ENCODE peak calls at places on chromosomes 13 and 19, in six cellular contexts. One of them, this sample, is unnamed.

GRCh38 chr13:31797154-31797775 is 57.9 kb downstream of the RXFP2 start:
- DNase-seq in psoas muscle: no peak
- DNase-seq in cardiac fibroblast: peak
- DNase-seq in A549: peak
- DNase-seq in fibroblast of lung: peak
- DNase-seq in H1: no peak
- DNase-seq in this sample: peak

GRCh38 chr13:84571264-84571663 is 689.0 kb upstream of the SLITRK1 start:
- DNase-seq in cardiac fibroblast: no peak
- DNase-seq in A549: no peak
- DNase-seq in psoas muscle: no peak
- DNase-seq in fibroblast of lung: no peak
- DNase-seq in H1: no peak
- DNase-seq in this sample: no peak

GRCh38 chr13:38707433-38707832 is 20.6 kb downstream of the FREM2 start:
- DNase-seq in cardiac fibroblast: no peak
- DNase-seq in A549: no peak
- DNase-seq in fibroblast of lung: no peak
- DNase-seq in H1: no peak
- DNase-seq in psoas muscle: no peak
- DNase-seq in this sample: no peak

GRCh38 chr13:47087841-47088240 is 191.0 kb upstream of the HTR2A start:
- DNase-seq in A549: no peak
- DNase-seq in H1: no peak
- DNase-seq in cardiac fibroblast: peak
- DNase-seq in psoas muscle: no peak
- DNase-seq in fibroblast of lung: peak
- DNase-seq in this sample: peak

GRCh38 chr13:20369886-20370361 is 137.8 kb upstream of the GJB6 start:
- DNase-seq in H1: no peak
- DNase-seq in A549: no peak
- DNase-seq in cardiac fibroblast: no peak
- DNase-seq in psoas muscle: no peak
- DNase-seq in fibroblast of lung: no peak
- DNase-seq in this sample: no peak

GRCh38 chr13:28624707-28625432 is 34.1 kb upstream of the POMP start:
- DNase-seq in A549: no peak
- DNase-seq in psoas muscle: no peak
- DNase-seq in fibroblast of lung: no peak
- DNase-seq in cardiac fibroblast: no peak
- DNase-seq in H1: no peak
- DNase-seq in this sample: no peak

GRCh38 chr19:52237771-52238400 is 31.5 kb upstream of the ZNF766 start:
- DNase-seq in H1: no peak
- DNase-seq in cardiac fibroblast: peak
- DNase-seq in A549: peak
- DNase-seq in psoas muscle: peak
- DNase-seq in fibroblast of lung: peak
- DNase-seq in this sample: peak

GRCh38 chr13:99083976-99084375 is 106.1 kb upstream of the DOCK9 start:
- DNase-seq in fibroblast of lung: no peak
- DNase-seq in cardiac fibroblast: no peak
- DNase-seq in H1: no peak
- DNase-seq in psoas muscle: no peak
- DNase-seq in A549: no peak
- DNase-seq in this sample: no peak

GRCh38 chr13:58960909-58961308 is 1202.8 kb downstream of the DIAPH3 start:
- DNase-seq in fibroblast of lung: peak
- DNase-seq in cardiac fibroblast: peak
- DNase-seq in psoas muscle: no peak
- DNase-seq in A549: peak
- DNase-seq in H1: no peak
- DNase-seq in this sample: peak

GRCh38 chr13:47862841-47863240 is 138.2 kb downstream of the SUCLA2 start:
- DNase-seq in A549: no peak
- DNase-seq in fibroblast of lung: no peak
- DNase-seq in cardiac fibroblast: no peak
- DNase-seq in psoas muscle: no peak
- DNase-seq in H1: no peak
- DNase-seq in this sample: no peak

GRCh38 chr13:76668716-76669115 is 217.5 kb downstream of the KCTD12 start:
- DNase-seq in fibroblast of lung: no peak
- DNase-seq in psoas muscle: no peak
- DNase-seq in cardiac fibroblast: no peak
- DNase-seq in H1: no peak
- DNase-seq in A549: no peak
- DNase-seq in this sample: no peak

GRCh38 chr13:27355894-27356293 is 68.5 kb upstream of the GTF3A start:
- DNase-seq in cardiac fibroblast: no peak
- DNase-seq in A549: no peak
- DNase-seq in H1: no peak
- DNase-seq in fibroblast of lung: no peak
- DNase-seq in psoas muscle: no peak
- DNase-seq in this sample: no peak

GRCh38 chr19:12785431-12786011 is 5.8 kb upstream of the JUNB start:
- DNase-seq in cardiac fibroblast: no peak
- DNase-seq in fibroblast of lung: no peak
- DNase-seq in H1: no peak
- DNase-seq in A549: no peak
- DNase-seq in psoas muscle: no peak
- DNase-seq in this sample: no peak

GRCh38 chr19:21084343-21084742 is 2.3 kb downstream of the ZNF714 start:
- DNase-seq in psoas muscle: no peak
- DNase-seq in A549: no peak
- DNase-seq in fibroblast of lung: peak
- DNase-seq in cardiac fibroblast: peak
- DNase-seq in H1: no peak
- DNase-seq in this sample: peak

GRCh38 chr13:67377919-67378318 is 147.8 kb upstream of the PCDH9 start:
- DNase-seq in fibroblast of lung: no peak
- DNase-seq in A549: no peak
- DNase-seq in psoas muscle: no peak
- DNase-seq in H1: no peak
- DNase-seq in cardiac fibroblast: no peak
- DNase-seq in this sample: no peak
- H3K4me3 ChIP-seq in fibroblast of lung: no peak
- H3K4me3 ChIP-seq in A549: no peak
- H3K4me3 ChIP-seq in psoas muscle: no peak
- H3K4me3 ChIP-seq in H1: no peak
- H3K4me3 ChIP-seq in cardiac fibroblast: no peak
- H3K4me3 ChIP-seq in this sample: no peak

DNA sequence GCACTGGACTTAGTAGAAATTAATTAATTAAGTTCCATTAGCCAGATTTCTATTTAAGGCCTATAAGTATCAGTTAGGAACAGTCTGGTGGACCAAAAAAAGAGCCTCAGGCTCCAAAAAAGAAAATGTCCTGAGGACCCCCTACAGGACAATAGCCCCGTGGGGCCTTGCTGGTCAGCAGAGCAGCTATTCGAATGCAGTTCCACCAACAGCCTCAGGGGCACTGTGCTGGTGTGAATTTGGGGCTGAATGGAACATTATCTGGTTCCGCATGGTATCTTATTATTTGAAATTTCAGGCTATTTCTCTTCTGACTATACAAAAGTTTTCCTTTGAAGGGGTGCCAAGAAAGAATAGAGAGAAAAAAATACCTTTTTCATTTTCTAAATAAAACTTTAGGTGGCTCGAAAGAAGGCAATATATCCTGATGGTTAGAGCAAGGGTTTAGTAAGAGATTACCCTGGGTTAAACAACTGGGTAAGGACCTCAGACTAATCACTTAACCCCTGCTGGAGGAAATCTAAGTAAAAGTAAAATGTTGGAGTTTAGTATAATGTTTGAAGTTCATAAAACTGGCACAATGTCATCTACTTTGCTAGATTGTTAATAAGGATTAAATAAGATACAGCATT is 147.2 kb downstream of the MIPEP start:
- DNase-seq in fibroblast of lung: no peak
- DNase-seq in H1: peak
- DNase-seq in cardiac fibroblast: peak
- DNase-seq in A549: peak
- DNase-seq in psoas muscle: no peak
- DNase-seq in this sample: no peak
- TF ChIP-seq CTCF in fibroblast of lung: peak
- TF ChIP-seq CTCF in H1: peak
- TF ChIP-seq CTCF in cardiac fibroblast: peak
- TF ChIP-seq CTCF in A549: peak
- TF ChIP-seq CTCF in psoas muscle: peak
- TF ChIP-seq CTCF in this sample: peak

GRCh38 chr13:78660130-78660857 is 1.3 kb upstream of the OBI1 start:
- DNase-seq in cardiac fibroblast: peak
- DNase-seq in A549: peak
- DNase-seq in H1: no peak
- DNase-seq in fibroblast of lung: peak
- DNase-seq in psoas muscle: no peak
- DNase-seq in this sample: no peak
- H3K4me3 ChIP-seq in cardiac fibroblast: peak
- H3K4me3 ChIP-seq in A549: peak
- H3K4me3 ChIP-seq in H1: peak
- H3K4me3 ChIP-seq in fibroblast of lung: peak
- H3K4me3 ChIP-seq in psoas muscle: peak
- H3K4me3 ChIP-seq in this sample: peak

GRCh38 chr19:41226053-41226873 is 7.2 kb downstream of the AXL start:
- DNase-seq in cardiac fibroblast: peak
- DNase-seq in A549: peak
- DNase-seq in fibroblast of lung: peak
- DNase-seq in H1: no peak
- DNase-seq in psoas muscle: peak
- DNase-seq in this sample: peak
- TF ChIP-seq CTCF in cardiac fibroblast: peak
- TF ChIP-seq CTCF in A549: no peak
- TF ChIP-seq CTCF in fibroblast of lung: no peak
- TF ChIP-seq CTCF in H1: no peak
- TF ChIP-seq CTCF in psoas muscle: no peak
- TF ChIP-seq CTCF in this sample: no peak

DNA sequence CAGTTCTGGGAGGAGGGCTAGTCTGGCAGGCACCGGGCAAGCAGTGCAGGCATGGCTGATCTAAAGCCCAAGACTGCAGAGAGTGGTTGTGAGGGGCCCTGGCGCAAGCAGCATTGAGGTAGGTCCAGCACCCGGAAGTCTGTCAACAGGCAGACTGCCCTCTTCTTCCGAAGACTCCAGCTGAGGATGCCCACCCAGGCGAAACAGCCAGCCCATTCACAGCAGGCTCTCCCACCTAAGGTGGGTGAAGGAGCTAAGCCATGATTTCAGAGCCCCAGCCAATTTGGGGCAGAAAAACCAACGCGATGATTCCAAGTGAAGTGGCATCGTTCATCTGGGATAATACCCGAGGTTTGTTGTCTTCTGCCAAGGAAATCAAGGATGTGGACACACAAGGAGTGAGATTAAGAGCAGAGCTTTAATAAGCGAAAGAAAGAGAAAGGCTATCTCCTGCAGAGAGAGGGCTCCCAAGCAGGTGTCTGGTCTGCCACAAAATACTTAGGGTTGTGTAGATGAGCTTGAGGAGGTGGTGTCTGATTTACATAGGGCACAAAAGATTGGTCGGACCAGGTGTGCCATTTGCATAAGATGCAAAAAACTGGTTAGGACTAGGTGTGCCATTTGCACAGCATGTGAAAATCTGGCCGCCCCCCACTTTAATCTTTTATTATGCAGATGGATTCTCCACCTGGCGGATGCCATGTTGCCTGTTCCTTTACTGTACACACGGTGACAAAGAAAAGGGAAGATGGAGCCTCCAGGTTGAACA is 22.6 kb downstream of the FAM124A start:
- DNase-seq in fibroblast of lung: no peak
- DNase-seq in H1: no peak
- DNase-seq in psoas muscle: no peak
- DNase-seq in A549: no peak
- DNase-seq in cardiac fibroblast: no peak
- DNase-seq in this sample: no peak
- H3K4me3 ChIP-seq in fibroblast of lung: no peak
- H3K4me3 ChIP-seq in H1: peak
- H3K4me3 ChIP-seq in psoas muscle: no peak
- H3K4me3 ChIP-seq in A549: no peak
- H3K4me3 ChIP-seq in cardiac fibroblast: no peak
- H3K4me3 ChIP-seq in this sample: no peak

This sample was measured in astrocyte of the spinal cord.